ENCODE peak calls at places on chromosomes 2 and 18, in seven cellular contexts. One of them, this sample, is unnamed.

GRCh38 chr2:219713110-219713509 is 85.7 kb downstream of the SLC4A3 start:
- DNase-seq in neural progenitor cell: peak
- DNase-seq in PC-3: peak
- DNase-seq in GM23338: peak
- DNase-seq in hepatocyte: no peak
- DNase-seq in GM23248: peak
- DNase-seq in HCT116: no peak
- DNase-seq in this sample: peak

GRCh38 chr2:44522846-44523245 is 161.1 kb downstream of the CAMKMT start:
- DNase-seq in HCT116: no peak
- DNase-seq in hepatocyte: no peak
- DNase-seq in GM23338: no peak
- DNase-seq in neural progenitor cell: no peak
- DNase-seq in PC-3: no peak
- DNase-seq in GM23248: no peak
- DNase-seq in this sample: no peak

GRCh38 chr18:70271742-70272141 is 17.1 kb upstream of the SOCS6 start:
- DNase-seq in neural progenitor cell: no peak
- DNase-seq in GM23248: no peak
- DNase-seq in GM23338: no peak
- DNase-seq in HCT116: no peak
- DNase-seq in hepatocyte: no peak
- DNase-seq in PC-3: no peak
- DNase-seq in this sample: no peak

GRCh38 chr2:141392517-141393213 is 738.2 kb downstream of the LRP1B start:
- DNase-seq in PC-3: peak
- DNase-seq in GM23248: peak
- DNase-seq in hepatocyte: peak
- DNase-seq in GM23338: no peak
- DNase-seq in neural progenitor cell: no peak
- DNase-seq in HCT116: no peak
- DNase-seq in this sample: no peak

GRCh38 chr2:83972123-83972522 is 487.0 kb downstream of the SUCLG1 start:
- DNase-seq in neural progenitor cell: no peak
- DNase-seq in PC-3: peak
- DNase-seq in HCT116: no peak
- DNase-seq in GM23338: peak
- DNase-seq in hepatocyte: no peak
- DNase-seq in GM23248: no peak
- DNase-seq in this sample: no peak

GRCh38 chr2:161250864-161251436 is 57.3 kb upstream of the PSMD14 start:
- DNase-seq in GM23248: peak
- DNase-seq in GM23338: peak
- DNase-seq in HCT116: peak
- DNase-seq in neural progenitor cell: peak
- DNase-seq in hepatocyte: peak
- DNase-seq in PC-3: peak
- DNase-seq in this sample: peak

GRCh38 chr2:172248381-172249173 is 145.9 kb upstream of the DLX2 start:
- DNase-seq in GM23248: peak
- DNase-seq in neural progenitor cell: peak
- DNase-seq in HCT116: no peak
- DNase-seq in GM23338: peak
- DNase-seq in PC-3: peak
- DNase-seq in hepatocyte: no peak
- DNase-seq in this sample: no peak

GRCh38 chr18:2884706-2885285 is 38.0 kb downstream of the EMILIN2 start:
- DNase-seq in GM23248: no peak
- DNase-seq in PC-3: no peak
- DNase-seq in hepatocyte: no peak
- DNase-seq in GM23338: no peak
- DNase-seq in neural progenitor cell: no peak
- DNase-seq in HCT116: no peak
- DNase-seq in this sample: no peak

GRCh38 chr2:240479111-240479501 is 43.6 kb downstream of the GPC1 start:
- DNase-seq in GM23248: no peak
- DNase-seq in neural progenitor cell: no peak
- DNase-seq in HCT116: no peak
- DNase-seq in hepatocyte: no peak
- DNase-seq in PC-3: no peak
- DNase-seq in GM23338: no peak
- DNase-seq in this sample: no peak

GRCh38 chr2:96147593-96148201 is 2.5 kb upstream of the DUSP2 start:
- DNase-seq in neural progenitor cell: no peak
- DNase-seq in HCT116: no peak
- DNase-seq in hepatocyte: no peak
- DNase-seq in GM23338: no peak
- DNase-seq in PC-3: no peak
- DNase-seq in GM23248: no peak
- DNase-seq in this sample: no peak

GRCh38 chr2:174124171-174124570 is 124.2 kb downstream of the OLA1 start:
- DNase-seq in hepatocyte: no peak
- DNase-seq in GM23338: peak
- DNase-seq in HCT116: no peak
- DNase-seq in PC-3: no peak
- DNase-seq in GM23248: no peak
- DNase-seq in neural progenitor cell: peak
- DNase-seq in this sample: no peak

GRCh38 chr2:108911807-108912628 is 77.0 kb downstream of the EDAR start:
- DNase-seq in GM23338: no peak
- DNase-seq in PC-3: no peak
- DNase-seq in HCT116: no peak
- DNase-seq in hepatocyte: no peak
- DNase-seq in neural progenitor cell: no peak
- DNase-seq in GM23248: no peak
- DNase-seq in this sample: no peak

GRCh38 chr2:25698752-25699151 is 25.4 kb upstream of the DTNB start:
- DNase-seq in GM23248: no peak
- DNase-seq in GM23338: no peak
- DNase-seq in hepatocyte: peak
- DNase-seq in neural progenitor cell: no peak
- DNase-seq in PC-3: peak
- DNase-seq in HCT116: no peak
- DNase-seq in this sample: no peak

GRCh38 chr2:141911485-141912066 is 219.2 kb downstream of the LRP1B start:
- DNase-seq in HCT116: peak
- DNase-seq in GM23248: no peak
- DNase-seq in GM23338: peak
- DNase-seq in hepatocyte: peak
- DNase-seq in neural progenitor cell: peak
- DNase-seq in PC-3: peak
- DNase-seq in this sample: peak

GRCh38 chr2:236972491-236973379 is 113.0 kb upstream of the COPS8 start:
- DNase-seq in HCT116: no peak
- DNase-seq in GM23248: peak
- DNase-seq in GM23338: peak
- DNase-seq in neural progenitor cell: peak
- DNase-seq in hepatocyte: peak
- DNase-seq in PC-3: peak
- DNase-seq in this sample: no peak

GRCh38 chr18:50853863-50854271 is 25.1 kb upstream of the ME2 start:
- DNase-seq in PC-3: peak
- DNase-seq in GM23248: peak
- DNase-seq in hepatocyte: peak
- DNase-seq in HCT116: no peak
- DNase-seq in GM23338: no peak
- DNase-seq in neural progenitor cell: no peak
- DNase-seq in this sample: no peak

GRCh38 chr2:165055081-165055879 is 100.0 kb upstream of the SLC38A11 start:
- DNase-seq in neural progenitor cell: no peak
- DNase-seq in GM23338: no peak
- DNase-seq in PC-3: no peak
- DNase-seq in HCT116: no peak
- DNase-seq in hepatocyte: peak
- DNase-seq in GM23248: no peak
- DNase-seq in this sample: no peak

DNA sequence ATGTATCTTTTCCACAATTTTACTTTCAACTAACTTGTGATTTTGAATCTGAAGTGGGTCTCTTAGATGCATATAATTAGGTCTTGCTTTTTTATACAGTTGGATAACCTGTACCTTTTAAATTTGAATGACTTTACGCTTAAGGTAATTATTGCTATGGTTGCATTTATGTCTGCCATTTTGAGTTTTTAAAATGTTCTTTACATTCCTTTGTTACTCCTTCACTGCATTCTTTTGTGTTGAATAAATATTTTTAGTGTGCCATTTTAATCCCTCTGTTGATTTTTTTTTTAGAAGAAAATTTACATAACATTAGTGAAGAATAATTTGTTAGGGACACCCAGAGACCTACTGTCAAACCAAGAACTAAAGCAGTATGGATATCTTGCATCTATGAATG is 65.3 kb downstream of the BIRC6 start:
- DNase-seq in PC-3: no peak
- DNase-seq in GM23338: no peak
- DNase-seq in neural progenitor cell: no peak
- DNase-seq in GM23248: peak
- DNase-seq in HCT116: no peak
- DNase-seq in hepatocyte: no peak
- DNase-seq in this sample: no peak
- H3K4me2 ChIP-seq in PC-3: no peak
- H3K4me2 ChIP-seq in GM23338: no peak
- H3K4me2 ChIP-seq in neural progenitor cell: no peak
- H3K4me2 ChIP-seq in GM23248: peak
- H3K4me2 ChIP-seq in HCT116: no peak
- H3K4me2 ChIP-seq in hepatocyte: no peak
- H3K4me2 ChIP-seq in this sample: no peak

DNA sequence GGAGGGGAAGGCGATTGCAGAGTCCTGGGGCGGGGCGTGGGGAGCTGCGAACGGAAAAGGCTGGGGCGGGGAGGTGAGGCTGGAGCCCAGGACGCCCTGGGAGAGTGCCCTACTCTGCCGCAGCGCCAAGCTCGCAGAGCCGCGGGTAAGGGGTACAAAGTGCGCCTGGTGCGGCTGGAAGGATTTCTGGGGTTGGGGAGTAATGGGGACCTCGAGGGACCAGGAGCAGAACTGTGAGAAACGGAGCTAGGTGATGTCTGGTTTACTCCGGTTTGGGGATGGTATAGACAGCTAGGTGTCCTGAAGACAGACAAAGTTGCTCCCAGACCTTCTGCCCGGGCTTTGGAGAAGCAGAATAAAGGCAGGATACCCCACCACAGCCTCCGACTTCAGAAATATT is 718 bp upstream of the NXPH2 start:
- DNase-seq in GM23248: no peak
- DNase-seq in HCT116: no peak
- DNase-seq in neural progenitor cell: no peak
- DNase-seq in GM23338: peak
- DNase-seq in hepatocyte: no peak
- DNase-seq in PC-3: no peak
- DNase-seq in this sample: no peak
- TF ChIP-seq EZH2 in GM23248: no peak
- TF ChIP-seq EZH2 in HCT116: no peak
- TF ChIP-seq EZH2 in neural progenitor cell: peak
- TF ChIP-seq EZH2 in GM23338: no peak
- TF ChIP-seq EZH2 in hepatocyte: peak
- TF ChIP-seq EZH2 in PC-3: no peak
- TF ChIP-seq EZH2 in this sample: no peak

DNA sequence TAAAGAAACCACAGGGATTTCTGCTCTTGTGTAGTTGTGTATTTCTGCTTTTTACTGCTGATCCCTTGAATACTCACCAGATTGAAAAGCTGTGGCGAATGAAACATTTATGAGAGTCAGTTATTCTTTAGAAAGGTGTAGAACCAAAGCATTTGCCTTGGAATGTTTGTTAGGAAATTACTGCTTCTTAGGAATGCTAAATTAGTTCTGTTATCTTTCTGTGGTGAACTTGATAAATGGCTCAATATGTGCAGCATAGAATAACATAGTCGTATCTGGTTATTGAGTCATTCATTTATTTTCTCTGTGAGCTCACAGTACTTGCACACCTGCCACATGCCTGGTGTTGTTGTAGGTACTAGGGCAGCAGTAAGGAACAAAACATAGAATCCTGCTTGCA is 57.0 kb upstream of the FAM237A start:
- DNase-seq in GM23338: no peak
- DNase-seq in GM23248: no peak
- DNase-seq in hepatocyte: no peak
- DNase-seq in PC-3: peak
- DNase-seq in HCT116: no peak
- DNase-seq in neural progenitor cell: no peak
- DNase-seq in this sample: no peak
- TF ChIP-seq EZH2phosphoT487 in GM23338: no peak
- TF ChIP-seq EZH2phosphoT487 in GM23248: no peak
- TF ChIP-seq EZH2phosphoT487 in hepatocyte: no peak
- TF ChIP-seq EZH2phosphoT487 in PC-3: no peak
- TF ChIP-seq EZH2phosphoT487 in HCT116: no peak
- TF ChIP-seq EZH2phosphoT487 in neural progenitor cell: no peak
- TF ChIP-seq EZH2phosphoT487 in this sample: no peak

GRCh38 chr2:150639917-150640538 is 152.6 kb upstream of the RND3 start:
- DNase-seq in neural progenitor cell: no peak
- DNase-seq in GM23338: no peak
- DNase-seq in GM23248: peak
- DNase-seq in PC-3: no peak
- DNase-seq in HCT116: no peak
- DNase-seq in hepatocyte: no peak
- DNase-seq in this sample: no peak
- H3K4me2 ChIP-seq in neural progenitor cell: no peak
- H3K4me2 ChIP-seq in GM23338: no peak
- H3K4me2 ChIP-seq in GM23248: peak
- H3K4me2 ChIP-seq in PC-3: no peak
- H3K4me2 ChIP-seq in HCT116: no peak
- H3K4me2 ChIP-seq in hepatocyte: peak
- H3K4me2 ChIP-seq in this sample: peak

GRCh38 chr18:39167990-39168389 is 1602.4 kb upstream of the CELF4 start:
- DNase-seq in GM23338: peak
- DNase-seq in HCT116: no peak
- DNase-seq in PC-3: no peak
- DNase-seq in neural progenitor cell: peak
- DNase-seq in hepatocyte: no peak
- DNase-seq in GM23248: no peak
- DNase-seq in this sample: no peak

GRCh38 chr18:39166776-39167175 is 1601.2 kb upstream of the CELF4 start:
- DNase-seq in neural progenitor cell: no peak
- DNase-seq in GM23248: no peak
- DNase-seq in GM23338: no peak
- DNase-seq in hepatocyte: no peak
- DNase-seq in HCT116: no peak
- DNase-seq in PC-3: no peak
- DNase-seq in this sample: no peak

GRCh38 chr18:39173022-39173421 is 1607.4 kb upstream of the CELF4 start:
- DNase-seq in PC-3: peak
- DNase-seq in GM23338: no peak
- DNase-seq in neural progenitor cell: no peak
- DNase-seq in HCT116: peak
- DNase-seq in GM23248: no peak
- DNase-seq in hepatocyte: no peak
- DNase-seq in this sample: no peak

DNA sequence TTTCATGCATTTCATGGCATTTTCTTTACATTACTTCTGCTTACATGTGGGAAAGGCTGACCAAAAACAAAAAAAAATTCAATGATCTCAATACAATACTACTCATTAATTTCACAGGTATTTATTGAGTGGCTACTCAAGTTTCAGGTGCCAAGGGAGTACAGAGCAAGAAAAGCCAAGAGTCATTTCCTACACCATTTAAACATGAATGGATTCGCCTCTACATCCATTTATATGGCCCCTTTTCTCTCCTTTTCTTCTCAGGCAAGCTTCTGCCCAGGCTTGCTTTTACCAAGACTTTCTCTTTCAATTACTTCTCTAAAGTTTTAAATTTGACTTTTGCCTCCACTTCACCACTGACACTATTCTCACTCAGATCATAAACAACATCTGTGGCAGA is 1603.1 kb upstream of the CELF4 start:
- DNase-seq in hepatocyte: no peak
- DNase-seq in PC-3: no peak
- DNase-seq in HCT116: no peak
- DNase-seq in GM23248: no peak
- DNase-seq in neural progenitor cell: no peak
- DNase-seq in GM23338: peak
- DNase-seq in this sample: no peak
- TF ChIP-seq EZH2 in hepatocyte: no peak
- TF ChIP-seq EZH2 in PC-3: no peak
- TF ChIP-seq EZH2 in HCT116: no peak
- TF ChIP-seq EZH2 in GM23248: no peak
- TF ChIP-seq EZH2 in neural progenitor cell: no peak
- TF ChIP-seq EZH2 in GM23338: no peak
- TF ChIP-seq EZH2 in this sample: no peak

This sample was measured in MM.1S.